ENCODE peak calls at places on chromosomes 4 and X, in nine cellular contexts. One of them, this sample, is unnamed.

GRCh38 chrX:149846789-149847188 is 34.2 kb upstream of the MAGEA8 start:
- DNase-seq in stimulated activated effector memory CD8-positive, alpha-beta T cell treated with anti-CD3 and anti-CD28 coated beads, Interleukin-12 subunit alpha, Interleukin-12 subunit beta, amount 100 ng/mL, for 72 hours: no peak
- DNase-seq in GM23248: no peak
- DNase-seq in Ammon's horn: no peak
- DNase-seq in mucosa of gallbladder: no peak
- DNase-seq in NCI-H2081: no peak
- DNase-seq in stimulated activated naive CD4-positive, alpha-beta T cell: no peak
- DNase-seq in upper lobe of left lung: no peak
- DNase-seq in left cardiac atrium: no peak
- DNase-seq in this sample: no peak

GRCh38 chrX:16772460-16772859 is 13.8 kb upstream of the TXLNG start:
- DNase-seq in stimulated activated effector memory CD8-positive, alpha-beta T cell treated with anti-CD3 and anti-CD28 coated beads, Interleukin-12 subunit alpha, Interleukin-12 subunit beta, amount 100 ng/mL, for 72 hours: no peak
- DNase-seq in GM23248: no peak
- DNase-seq in Ammon's horn: no peak
- DNase-seq in mucosa of gallbladder: no peak
- DNase-seq in NCI-H2081: no peak
- DNase-seq in stimulated activated naive CD4-positive, alpha-beta T cell: no peak
- DNase-seq in upper lobe of left lung: no peak
- DNase-seq in left cardiac atrium: no peak
- DNase-seq in this sample: no peak

GRCh38 chr4:18020145-18020670 is 1.3 kb downstream of the LCORL start:
- DNase-seq in stimulated activated effector memory CD8-positive, alpha-beta T cell treated with anti-CD3 and anti-CD28 coated beads, Interleukin-12 subunit alpha, Interleukin-12 subunit beta, amount 100 ng/mL, for 72 hours: no peak
- DNase-seq in GM23248: peak; percentile 45
- DNase-seq in Ammon's horn: peak; percentile 12
- DNase-seq in mucosa of gallbladder: no peak
- DNase-seq in NCI-H2081: peak; percentile 16
- DNase-seq in stimulated activated naive CD4-positive, alpha-beta T cell: no peak
- DNase-seq in upper lobe of left lung: peak; percentile 27
- DNase-seq in left cardiac atrium: no peak
- DNase-seq in this sample: no peak

GRCh38 chr4:108170729-108171540 is 2.2 kb upstream of the LEF1 start:
- DNase-seq in stimulated activated effector memory CD8-positive, alpha-beta T cell treated with anti-CD3 and anti-CD28 coated beads, Interleukin-12 subunit alpha, Interleukin-12 subunit beta, amount 100 ng/mL, for 72 hours: no peak
- DNase-seq in GM23248: no peak
- DNase-seq in Ammon's horn: no peak
- DNase-seq in mucosa of gallbladder: no peak
- DNase-seq in NCI-H2081: no peak
- DNase-seq in stimulated activated naive CD4-positive, alpha-beta T cell: no peak
- DNase-seq in upper lobe of left lung: no peak
- DNase-seq in left cardiac atrium: no peak
- DNase-seq in this sample: no peak

GRCh38 chrX:13599491-13599890 is 30.1 kb downstream of the EGFL6 start:
- DNase-seq in stimulated activated effector memory CD8-positive, alpha-beta T cell treated with anti-CD3 and anti-CD28 coated beads, Interleukin-12 subunit alpha, Interleukin-12 subunit beta, amount 100 ng/mL, for 72 hours: no peak
- DNase-seq in GM23248: no peak
- DNase-seq in Ammon's horn: no peak
- DNase-seq in mucosa of gallbladder: no peak
- DNase-seq in NCI-H2081: no peak
- DNase-seq in stimulated activated naive CD4-positive, alpha-beta T cell: no peak
- DNase-seq in upper lobe of left lung: no peak
- DNase-seq in left cardiac atrium: no peak
- DNase-seq in this sample: no peak

GRCh38 chr4:37664696-37665095 is 21.5 kb downstream of the RELL1 start:
- DNase-seq in stimulated activated effector memory CD8-positive, alpha-beta T cell treated with anti-CD3 and anti-CD28 coated beads, Interleukin-12 subunit alpha, Interleukin-12 subunit beta, amount 100 ng/mL, for 72 hours: no peak
- DNase-seq in GM23248: no peak
- DNase-seq in Ammon's horn: no peak
- DNase-seq in mucosa of gallbladder: no peak
- DNase-seq in NCI-H2081: no peak
- DNase-seq in stimulated activated naive CD4-positive, alpha-beta T cell: no peak
- DNase-seq in upper lobe of left lung: no peak
- DNase-seq in left cardiac atrium: no peak
- DNase-seq in this sample: no peak

GRCh38 chr4:21184788-21185187 is 484.5 kb downstream of the PACRGL start:
- DNase-seq in stimulated activated effector memory CD8-positive, alpha-beta T cell treated with anti-CD3 and anti-CD28 coated beads, Interleukin-12 subunit alpha, Interleukin-12 subunit beta, amount 100 ng/mL, for 72 hours: no peak
- DNase-seq in GM23248: no peak
- DNase-seq in Ammon's horn: no peak
- DNase-seq in mucosa of gallbladder: no peak
- DNase-seq in NCI-H2081: no peak
- DNase-seq in stimulated activated naive CD4-positive, alpha-beta T cell: no peak
- DNase-seq in upper lobe of left lung: no peak
- DNase-seq in left cardiac atrium: no peak
- DNase-seq in this sample: no peak

GRCh38 chr4:10746371-10747143 is 62.0 kb upstream of the CLNK start:
- DNase-seq in stimulated activated effector memory CD8-positive, alpha-beta T cell treated with anti-CD3 and anti-CD28 coated beads, Interleukin-12 subunit alpha, Interleukin-12 subunit beta, amount 100 ng/mL, for 72 hours: no peak
- DNase-seq in GM23248: peak; percentile 39
- DNase-seq in Ammon's horn: peak; percentile 64
- DNase-seq in mucosa of gallbladder: no peak
- DNase-seq in NCI-H2081: no peak
- DNase-seq in stimulated activated naive CD4-positive, alpha-beta T cell: no peak
- DNase-seq in upper lobe of left lung: no peak
- DNase-seq in left cardiac atrium: peak; percentile 28
- DNase-seq in this sample: no peak

GRCh38 chr4:156255205-156255604 is 301.5 kb upstream of the CTSO start:
- DNase-seq in stimulated activated effector memory CD8-positive, alpha-beta T cell treated with anti-CD3 and anti-CD28 coated beads, Interleukin-12 subunit alpha, Interleukin-12 subunit beta, amount 100 ng/mL, for 72 hours: no peak
- DNase-seq in GM23248: no peak
- DNase-seq in Ammon's horn: no peak
- DNase-seq in mucosa of gallbladder: no peak
- DNase-seq in NCI-H2081: no peak
- DNase-seq in stimulated activated naive CD4-positive, alpha-beta T cell: no peak
- DNase-seq in upper lobe of left lung: no peak
- DNase-seq in left cardiac atrium: no peak
- DNase-seq in this sample: no peak

This sample was measured in mesothelial cell of epicardium.